ENCODE peak calls at places on chromosomes 6 and 20, in ten cellular contexts. One of them, this sample, is unnamed.

GRCh38 chr20:37354210-37355195 is 8.6 kb downstream of the SRC start:
- DNase-seq in tibial artery: no peak
- DNase-seq in fibroblast of mammary gland: no peak
- DNase-seq in GM23338: no peak
- DNase-seq in AG04450: no peak
- DNase-seq in LNCaP clone FGC: no peak
- DNase-seq in CD8-positive, alpha-beta T cell: no peak
- DNase-seq in astrocyte of the spinal cord: no peak
- DNase-seq in prostate gland: no peak
- DNase-seq in GM06990: no peak
- DNase-seq in this sample: no peak

GRCh38 chr6:131572686-131573415 is at the start of gene ARG1:
- DNase-seq in tibial artery: no peak
- DNase-seq in fibroblast of mammary gland: no peak
- DNase-seq in GM23338: no peak
- DNase-seq in AG04450: no peak
- DNase-seq in LNCaP clone FGC: no peak
- DNase-seq in CD8-positive, alpha-beta T cell: no peak
- DNase-seq in astrocyte of the spinal cord: no peak
- DNase-seq in prostate gland: no peak
- DNase-seq in GM06990: no peak
- DNase-seq in this sample: no peak

GRCh38 chr6:134740473-134741192 is 209.3 kb downstream of the ALDH8A1 start:
- DNase-seq in tibial artery: no peak
- DNase-seq in fibroblast of mammary gland: peak
- DNase-seq in GM23338: no peak
- DNase-seq in AG04450: no peak
- DNase-seq in LNCaP clone FGC: no peak
- DNase-seq in CD8-positive, alpha-beta T cell: no peak
- DNase-seq in astrocyte of the spinal cord: peak
- DNase-seq in prostate gland: no peak
- DNase-seq in GM06990: no peak
- DNase-seq in this sample: no peak

GRCh38 chr20:57616143-57616951 is 3.9 kb downstream of the ZBP1 start:
- DNase-seq in tibial artery: no peak
- DNase-seq in fibroblast of mammary gland: no peak
- DNase-seq in GM23338: no peak
- DNase-seq in AG04450: no peak
- DNase-seq in LNCaP clone FGC: no peak
- DNase-seq in CD8-positive, alpha-beta T cell: no peak
- DNase-seq in astrocyte of the spinal cord: no peak
- DNase-seq in prostate gland: no peak
- DNase-seq in GM06990: no peak
- DNase-seq in this sample: no peak

GRCh38 chr6:131061771-131062160 is 1.3 kb downstream of the EPB41L2 start:
- DNase-seq in tibial artery: no peak
- DNase-seq in fibroblast of mammary gland: no peak
- DNase-seq in GM23338: no peak
- DNase-seq in AG04450: no peak
- DNase-seq in LNCaP clone FGC: no peak
- DNase-seq in CD8-positive, alpha-beta T cell: no peak
- DNase-seq in astrocyte of the spinal cord: no peak
- DNase-seq in prostate gland: no peak
- DNase-seq in GM06990: peak
- DNase-seq in this sample: no peak

GRCh38 chr20:35837577-35838195 is 65.9 kb downstream of the PHF20 start:
- DNase-seq in tibial artery: no peak
- DNase-seq in fibroblast of mammary gland: peak
- DNase-seq in GM23338: no peak
- DNase-seq in AG04450: no peak
- DNase-seq in LNCaP clone FGC: no peak
- DNase-seq in CD8-positive, alpha-beta T cell: no peak
- DNase-seq in astrocyte of the spinal cord: no peak
- DNase-seq in prostate gland: no peak
- DNase-seq in GM06990: no peak
- DNase-seq in this sample: no peak

GRCh38 chr6:161242779-161243693 is 30.8 kb downstream of the AGPAT4 start:
- DNase-seq in tibial artery: no peak
- DNase-seq in fibroblast of mammary gland: peak
- DNase-seq in GM23338: peak
- DNase-seq in AG04450: no peak
- DNase-seq in LNCaP clone FGC: no peak
- DNase-seq in CD8-positive, alpha-beta T cell: peak
- DNase-seq in astrocyte of the spinal cord: peak
- DNase-seq in prostate gland: no peak
- DNase-seq in GM06990: no peak
- DNase-seq in this sample: peak

GRCh38 chr20:35648836-35649235 is 15.9 kb downstream of the CPNE1 start:
- DNase-seq in tibial artery: no peak
- DNase-seq in fibroblast of mammary gland: peak
- DNase-seq in GM23338: no peak
- DNase-seq in AG04450: no peak
- DNase-seq in LNCaP clone FGC: peak
- DNase-seq in CD8-positive, alpha-beta T cell: no peak
- DNase-seq in astrocyte of the spinal cord: peak
- DNase-seq in prostate gland: no peak
- DNase-seq in GM06990: no peak
- DNase-seq in this sample: no peak

GRCh38 chr20:10823585-10823984 is 149.8 kb upstream of the JAG1 start:
- DNase-seq in tibial artery: no peak
- DNase-seq in fibroblast of mammary gland: no peak
- DNase-seq in GM23338: no peak
- DNase-seq in AG04450: no peak
- DNase-seq in LNCaP clone FGC: no peak
- DNase-seq in CD8-positive, alpha-beta T cell: no peak
- DNase-seq in astrocyte of the spinal cord: no peak
- DNase-seq in prostate gland: no peak
- DNase-seq in GM06990: no peak
- DNase-seq in this sample: no peak

GRCh38 chr20:46256293-46256692 is 52.0 kb downstream of the CDH22 start:
- DNase-seq in tibial artery: no peak
- DNase-seq in fibroblast of mammary gland: no peak
- DNase-seq in GM23338: no peak
- DNase-seq in AG04450: no peak
- DNase-seq in LNCaP clone FGC: no peak
- DNase-seq in CD8-positive, alpha-beta T cell: no peak
- DNase-seq in astrocyte of the spinal cord: no peak
- DNase-seq in prostate gland: no peak
- DNase-seq in GM06990: no peak
- DNase-seq in this sample: no peak

GRCh38 chr6:81480139-81480538 is 272.3 kb downstream of the TENT5A start:
- DNase-seq in tibial artery: no peak
- DNase-seq in fibroblast of mammary gland: peak
- DNase-seq in GM23338: no peak
- DNase-seq in AG04450: no peak
- DNase-seq in LNCaP clone FGC: peak
- DNase-seq in CD8-positive, alpha-beta T cell: no peak
- DNase-seq in astrocyte of the spinal cord: peak
- DNase-seq in prostate gland: no peak
- DNase-seq in GM06990: no peak
- DNase-seq in this sample: no peak

GRCh38 chr20:21006611-21007010 is 99.5 kb downstream of the LINC00237 start:
- DNase-seq in tibial artery: no peak
- DNase-seq in fibroblast of mammary gland: no peak
- DNase-seq in GM23338: no peak
- DNase-seq in AG04450: no peak
- DNase-seq in LNCaP clone FGC: no peak
- DNase-seq in CD8-positive, alpha-beta T cell: no peak
- DNase-seq in astrocyte of the spinal cord: no peak
- DNase-seq in prostate gland: no peak
- DNase-seq in GM06990: no peak
- DNase-seq in this sample: no peak

GRCh38 chr20:21004386-21005076 is 101.6 kb downstream of the LINC00237 start:
- DNase-seq in tibial artery: no peak
- DNase-seq in fibroblast of mammary gland: no peak
- DNase-seq in GM23338: no peak
- DNase-seq in AG04450: no peak
- DNase-seq in LNCaP clone FGC: no peak
- DNase-seq in CD8-positive, alpha-beta T cell: no peak
- DNase-seq in astrocyte of the spinal cord: no peak
- DNase-seq in prostate gland: no peak
- DNase-seq in GM06990: no peak
- DNase-seq in this sample: no peak

GRCh38 chr20:21003902-21004301 is 102.3 kb downstream of the LINC00237 start:
- DNase-seq in tibial artery: no peak
- DNase-seq in fibroblast of mammary gland: no peak
- DNase-seq in GM23338: no peak
- DNase-seq in AG04450: no peak
- DNase-seq in LNCaP clone FGC: no peak
- DNase-seq in CD8-positive, alpha-beta T cell: no peak
- DNase-seq in astrocyte of the spinal cord: no peak
- DNase-seq in prostate gland: no peak
- DNase-seq in GM06990: no peak
- DNase-seq in this sample: no peak

GRCh38 chr20:21002486-21002885 is 103.7 kb downstream of the LINC00237 start:
- DNase-seq in tibial artery: no peak
- DNase-seq in fibroblast of mammary gland: no peak
- DNase-seq in GM23338: no peak
- DNase-seq in AG04450: no peak
- DNase-seq in LNCaP clone FGC: no peak
- DNase-seq in CD8-positive, alpha-beta T cell: no peak
- DNase-seq in astrocyte of the spinal cord: no peak
- DNase-seq in prostate gland: no peak
- DNase-seq in GM06990: no peak
- DNase-seq in this sample: no peak
- TF ChIP-seq CTCF in tibial artery: no peak
- TF ChIP-seq CTCF in fibroblast of mammary gland: no peak
- TF ChIP-seq CTCF in GM23338: no peak
- TF ChIP-seq CTCF in AG04450: no peak
- TF ChIP-seq CTCF in LNCaP clone FGC: no peak
- TF ChIP-seq CTCF in CD8-positive, alpha-beta T cell: no peak
- TF ChIP-seq CTCF in astrocyte of the spinal cord: no peak
- TF ChIP-seq CTCF in prostate gland: no peak
- TF ChIP-seq CTCF in GM06990: no peak
- TF ChIP-seq CTCF in this sample: no peak

GRCh38 chr6:89817481-89817880 is 2.1 kb downstream of the MDN1 start:
- DNase-seq in tibial artery: no peak
- DNase-seq in fibroblast of mammary gland: no peak
- DNase-seq in GM23338: peak
- DNase-seq in AG04450: no peak
- DNase-seq in LNCaP clone FGC: no peak
- DNase-seq in CD8-positive, alpha-beta T cell: no peak
- DNase-seq in astrocyte of the spinal cord: no peak
- DNase-seq in prostate gland: no peak
- DNase-seq in GM06990: no peak
- DNase-seq in this sample: no peak
- H3K4me3 ChIP-seq in tibial artery: no peak
- H3K4me3 ChIP-seq in fibroblast of mammary gland: no peak
- H3K4me3 ChIP-seq in GM23338: peak
- H3K4me3 ChIP-seq in AG04450: no peak
- H3K4me3 ChIP-seq in LNCaP clone FGC: no peak
- H3K4me3 ChIP-seq in CD8-positive, alpha-beta T cell: no peak
- H3K4me3 ChIP-seq in astrocyte of the spinal cord: no peak
- H3K4me3 ChIP-seq in prostate gland: no peak
- H3K4me3 ChIP-seq in GM06990: no peak
- H3K4me3 ChIP-seq in this sample: no peak

GRCh38 chr6:32198866-32199265 is 6.4 kb upstream of the GPSM3 start:
- DNase-seq in tibial artery: no peak
- DNase-seq in fibroblast of mammary gland: no peak
- DNase-seq in GM23338: no peak
- DNase-seq in AG04450: no peak
- DNase-seq in LNCaP clone FGC: no peak
- DNase-seq in CD8-positive, alpha-beta T cell: no peak
- DNase-seq in astrocyte of the spinal cord: no peak
- DNase-seq in prostate gland: no peak
- DNase-seq in GM06990: no peak
- DNase-seq in this sample: no peak

GRCh38 chr6:32200711-32201475 is 8.4 kb upstream of the GPSM3 start:
- DNase-seq in tibial artery: no peak
- DNase-seq in fibroblast of mammary gland: no peak
- DNase-seq in GM23338: no peak
- DNase-seq in AG04450: no peak
- DNase-seq in LNCaP clone FGC: no peak
- DNase-seq in CD8-positive, alpha-beta T cell: no peak
- DNase-seq in astrocyte of the spinal cord: no peak
- DNase-seq in prostate gland: no peak
- DNase-seq in GM06990: no peak
- DNase-seq in this sample: no peak

GRCh38 chr6:32203435-32204267 is 11.2 kb upstream of the GPSM3 start:
- DNase-seq in tibial artery: no peak
- DNase-seq in fibroblast of mammary gland: no peak
- DNase-seq in GM23338: no peak
- DNase-seq in AG04450: no peak
- DNase-seq in LNCaP clone FGC: no peak
- DNase-seq in CD8-positive, alpha-beta T cell: no peak
- DNase-seq in astrocyte of the spinal cord: no peak
- DNase-seq in prostate gland: no peak
- DNase-seq in GM06990: no peak
- DNase-seq in this sample: no peak

GRCh38 chr6:32204268-32204715 is 11.8 kb upstream of the GPSM3 start:
- DNase-seq in tibial artery: no peak
- DNase-seq in fibroblast of mammary gland: no peak
- DNase-seq in GM23338: no peak
- DNase-seq in AG04450: no peak
- DNase-seq in LNCaP clone FGC: no peak
- DNase-seq in CD8-positive, alpha-beta T cell: no peak
- DNase-seq in astrocyte of the spinal cord: no peak
- DNase-seq in prostate gland: no peak
- DNase-seq in GM06990: no peak
- DNase-seq in this sample: no peak

GRCh38 chr6:32202186-32202585 is 9.7 kb upstream of the GPSM3 start:
- DNase-seq in tibial artery: no peak
- DNase-seq in fibroblast of mammary gland: no peak
- DNase-seq in GM23338: no peak
- DNase-seq in AG04450: no peak
- DNase-seq in LNCaP clone FGC: no peak
- DNase-seq in CD8-positive, alpha-beta T cell: no peak
- DNase-seq in astrocyte of the spinal cord: no peak
- DNase-seq in prostate gland: no peak
- DNase-seq in GM06990: no peak
- DNase-seq in this sample: no peak
- TF ChIP-seq CTCF in tibial artery: no peak
- TF ChIP-seq CTCF in fibroblast of mammary gland: no peak
- TF ChIP-seq CTCF in GM23338: no peak
- TF ChIP-seq CTCF in AG04450: no peak
- TF ChIP-seq CTCF in LNCaP clone FGC: no peak
- TF ChIP-seq CTCF in CD8-positive, alpha-beta T cell: no peak
- TF ChIP-seq CTCF in astrocyte of the spinal cord: no peak
- TF ChIP-seq CTCF in prostate gland: no peak
- TF ChIP-seq CTCF in GM06990: no peak
- TF ChIP-seq CTCF in this sample: no peak

DNA sequence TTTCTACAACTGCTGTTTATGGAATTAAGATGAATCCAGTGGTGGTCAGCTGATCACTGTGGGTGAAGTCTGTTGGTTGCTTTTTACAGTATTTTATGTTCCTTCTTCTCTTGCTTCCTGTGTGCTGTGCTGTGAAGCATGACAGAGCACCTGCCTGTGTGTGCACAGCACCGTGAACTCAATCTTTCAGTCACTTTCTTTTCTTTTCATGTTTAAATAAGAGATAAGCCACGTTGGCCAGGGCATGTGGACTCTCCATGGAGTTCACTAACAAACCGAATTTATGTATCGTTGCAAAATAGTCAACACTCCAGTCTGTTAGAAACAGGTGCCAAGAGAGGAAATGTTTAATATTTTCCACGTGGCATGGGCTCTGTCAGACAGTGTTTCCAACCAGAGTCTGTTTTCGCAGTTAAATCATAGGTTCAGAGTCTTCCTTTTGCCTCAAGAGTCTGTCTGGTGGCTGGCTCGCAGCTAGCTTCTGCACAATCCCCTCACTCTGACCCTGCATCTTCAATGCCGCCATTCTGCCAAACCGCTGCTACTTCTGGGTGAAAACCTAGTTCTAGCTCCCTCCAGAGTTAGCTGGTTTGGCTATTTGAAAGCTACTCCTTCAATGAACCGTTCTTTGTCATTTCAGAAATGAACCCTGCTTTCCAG is 73.2 kb downstream of the QRSL1 start:
- DNase-seq in tibial artery: no peak
- DNase-seq in fibroblast of mammary gland: no peak
- DNase-seq in GM23338: no peak
- DNase-seq in AG04450: no peak
- DNase-seq in LNCaP clone FGC: no peak
- DNase-seq in CD8-positive, alpha-beta T cell: no peak
- DNase-seq in astrocyte of the spinal cord: no peak
- DNase-seq in prostate gland: peak
- DNase-seq in GM06990: peak
- DNase-seq in this sample: no peak
- H3K4me3 ChIP-seq in tibial artery: no peak
- H3K4me3 ChIP-seq in fibroblast of mammary gland: no peak
- H3K4me3 ChIP-seq in GM23338: no peak
- H3K4me3 ChIP-seq in AG04450: no peak
- H3K4me3 ChIP-seq in LNCaP clone FGC: no peak
- H3K4me3 ChIP-seq in CD8-positive, alpha-beta T cell: no peak
- H3K4me3 ChIP-seq in astrocyte of the spinal cord: no peak
- H3K4me3 ChIP-seq in prostate gland: no peak
- H3K4me3 ChIP-seq in GM06990: peak
- H3K4me3 ChIP-seq in this sample: no peak